ENCODE peak calls at places on chromosomes 13 and 19, in four cellular contexts. S is K562, Z is GM12878, O is HepG2. J is an unnamed sample.

GRCh38 chr19:4343845-4344713 is 717 bp downstream of the MPND start:
- DNase-seq in S (no peak), Z (no peak), O (no peak), J (no peak)

GRCh38 chr13:114077938-114078335 is 54.5 kb downstream of the RASA3 start:
- DNase-seq in S (no peak), Z (no peak), O (no peak), J (no peak)

GRCh38 chr13:101893021-101893420 is 440.5 kb downstream of the ITGBL1 start:
- DNase-seq in S (no peak), Z (no peak), O (no peak), J (no peak)

GRCh38 chr13:84609716-84610115 is 727.4 kb upstream of the SLITRK1 start:
- DNase-seq in S (no peak), Z (no peak), O (no peak), J (no peak)

GRCh38 chr13:29504691-29505090 is 90.8 kb downstream of the SLC7A1 start:
- DNase-seq in S (no peak), Z (no peak), O (no peak), J (no peak)

GRCh38 chr19:15156391-15156790 is 44.4 kb downstream of the NOTCH3 start:
- DNase-seq in S (no peak), Z (no peak), O (no peak), J (no peak)

GRCh38 chr13:67299072-67299635 is 69.0 kb upstream of the PCDH9 start:
- DNase-seq in S (no peak), Z (no peak), O (no peak), J (no peak)

GRCh38 chr19:38122402-38123093 is 101.5 kb downstream of the DPF1 start:
- DNase-seq in S (peak), Z (no peak), O (no peak), J (no peak)

GRCh38 chr19:45037393-45038169 is 1.3 kb upstream of the CLASRP start:
- DNase-seq in S (no peak), Z (no peak), O (no peak), J (no peak)

GRCh38 chr13:109816112-109816978 is 30.0 kb upstream of the IRS2 start:
- DNase-seq in S (no peak), Z (no peak), O (no peak), J (no peak)

GRCh38 chr19:40663712-40664692 is 26.4 kb downstream of the NUMBL start:
- DNase-seq in S (peak), Z (no peak), O (no peak), J (no peak)

GRCh38 chr13:114339779-114340534 is 25.7 kb downstream of the CHAMP1 start:
- DNase-seq in S (no peak), Z (no peak), O (peak), J (no peak)

GRCh38 chr13:36105726-36106125 is 25.5 kb downstream of the DCLK1 start:
- DNase-seq in S (no peak), Z (no peak), O (no peak), J (no peak)

GRCh38 chr19:39867133-39867532 is 21.0 kb upstream of the FBL start:
- DNase-seq in S (no peak), Z (no peak), O (no peak), J (no peak)

GRCh38 chr19:17243340-17243853 is 2.3 kb downstream of the NR2F6 start:
- DNase-seq in S (no peak), Z (no peak), O (peak), J (no peak)

GRCh38 chr13:45238945-45239795 is 38.3 kb upstream of the KCTD4 start:
- DNase-seq in S (no peak), Z (no peak), O (no peak), J (no peak)

GRCh38 chr13:50587122-50587521 is 256.4 kb downstream of the DLEU7 start:
- DNase-seq in S (no peak), Z (no peak), O (no peak), J (no peak)

DNA sequence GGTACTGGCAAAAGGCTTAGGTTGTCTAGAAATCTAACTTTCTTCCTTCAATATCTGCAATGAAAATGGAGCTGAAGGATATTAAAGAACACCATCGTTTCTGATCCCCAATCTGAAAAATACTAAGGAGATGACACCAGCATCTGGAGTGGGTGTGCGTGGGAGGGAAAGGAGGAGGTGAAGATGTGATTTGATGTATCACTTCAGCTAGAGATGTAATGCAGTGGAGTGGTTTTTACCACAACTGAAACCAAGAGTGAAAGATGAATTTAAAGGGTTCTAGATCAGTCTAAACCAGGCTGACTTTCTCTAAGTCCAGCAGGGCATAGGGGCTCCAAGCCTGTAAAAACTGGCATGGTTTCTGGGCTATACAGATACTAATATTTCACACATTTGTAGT is 148.4 kb downstream of the AKAP11 start:
- DNase-seq in S (no peak), Z (peak), O (no peak), J (no peak)
- TF ChIP-seq TCF7 in S (no peak), Z (no peak), O (no peak), J (no peak)

DNA sequence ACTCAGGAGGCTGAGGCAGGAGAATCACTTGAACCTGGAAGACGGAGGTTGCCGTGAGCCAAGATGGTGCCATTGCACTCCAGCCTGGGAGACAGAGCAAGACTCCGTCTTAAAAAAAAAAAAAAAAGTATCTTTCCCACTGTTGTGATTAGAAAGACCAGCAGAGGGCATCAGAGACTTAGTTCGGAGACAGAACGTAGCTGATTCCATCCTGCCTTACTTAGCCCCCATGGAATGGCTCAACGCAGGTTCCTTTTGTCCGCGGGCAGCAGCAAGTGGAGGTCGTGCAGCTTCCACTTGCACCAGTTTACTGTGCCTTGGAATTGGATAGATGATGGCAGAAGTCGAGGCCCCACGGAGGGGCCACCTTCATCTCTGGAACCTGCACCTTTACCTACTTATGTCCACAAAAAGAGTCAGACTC is 8.1 kb downstream of the TIMM29 start:
- DNase-seq in S (peak), Z (peak), O (peak), J (peak)
- TF ChIP-seq TCF7 in S (no peak), Z (no peak), O (no peak), J (no peak)

GRCh38 chr19:34306213-34306661 is 51.9 kb downstream of the GARRE1 start:
- DNase-seq in S (no peak), Z (no peak), O (peak), J (no peak)
- TF ChIP-seq TCF7 in S (no peak), Z (no peak), O (no peak), J (no peak)

DNA sequence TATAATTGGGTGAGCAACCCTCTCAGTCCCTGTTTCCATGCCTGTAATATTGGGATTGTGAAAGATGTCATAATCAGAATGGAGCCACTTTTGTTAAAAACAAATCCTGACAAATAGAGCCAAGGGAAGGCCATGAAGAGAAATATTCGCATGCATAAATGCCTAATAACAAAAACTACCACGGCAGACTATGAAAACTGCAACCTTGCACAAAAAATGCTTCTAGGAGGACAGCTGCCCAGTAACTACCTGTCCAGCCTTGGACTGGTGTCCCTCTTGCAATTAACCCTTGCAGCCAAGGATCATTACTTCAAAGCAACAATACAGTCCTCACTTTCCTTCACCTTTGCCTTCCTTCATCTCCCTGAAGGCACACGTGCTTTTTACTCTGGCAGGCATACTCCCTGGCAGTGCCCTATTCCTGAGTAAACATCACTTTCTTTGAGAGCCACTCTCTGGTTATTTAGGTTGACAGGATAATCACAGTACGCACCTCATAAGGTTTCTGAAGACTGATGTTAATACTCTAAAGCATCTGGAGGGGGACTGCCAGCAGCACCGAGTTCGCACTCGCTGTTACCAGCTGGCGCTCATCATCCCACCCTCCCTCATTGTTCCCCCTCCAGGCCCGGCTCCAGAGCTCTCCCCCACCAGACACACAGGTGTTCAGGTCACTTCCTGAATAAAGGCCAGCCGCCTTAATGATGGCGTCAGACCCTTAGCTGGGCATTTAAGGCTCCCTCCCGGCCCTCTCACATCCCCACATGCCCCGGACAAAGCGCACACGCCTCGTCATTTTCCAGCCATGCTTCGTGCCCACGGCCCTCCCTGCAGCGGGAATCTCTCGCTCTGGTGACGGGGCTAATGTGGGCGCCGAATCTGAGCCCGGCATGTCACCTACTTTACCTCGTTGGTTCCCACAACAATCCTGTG is 57.3 kb downstream of the CDADC1 start:
- DNase-seq in S (no peak), Z (no peak), O (no peak), J (no peak)
- TF ChIP-seq TCF7 in S (no peak), Z (no peak), O (no peak), J (no peak)